ENCODE peak calls at places on chromosomes 5 and 9, in seven cellular contexts. P is bronchial epithelial cell; V is CD8-positive, alpha-beta T cell; F is aorta; H is A549; N is PC-9; U is CD4-positive, CD25-positive, alpha-beta regulatory T cell. R is an unnamed sample.

GRCh38 chr5:121138952-121139351 is 674.9 kb downstream of the PRR16 start:
- DNase-seq in N (no peak), U (no peak), V (no peak), F (no peak), H (no peak), P (no peak), R (no peak)

GRCh38 chr5:67090040-67090439 is 106.6 kb downstream of the CD180 start:
- DNase-seq in F (no peak), N (no peak), U (no peak), P (no peak), H (no peak), V (no peak), R (no peak)

GRCh38 chr9:95736891-95737522 is 138.5 kb upstream of the ERCC6L2 start:
- DNase-seq in V (no peak), N (no peak), P (no peak), H (no peak), U (no peak), F (no peak), R (no peak)

GRCh38 chr9:35749515-35750255 is 598 bp downstream of the RGP1 start:
- DNase-seq in P (peak), U (peak), N (peak), H (no peak), F (no peak), V (no peak), R (no peak)

GRCh38 chr5:99032234-99033013 is 103.6 kb upstream of the CHD1 start:
- DNase-seq in F (no peak), H (peak), U (no peak), V (no peak), N (peak), P (peak), R (peak)

GRCh38 chr9:95283678-95284077 is 33.8 kb downstream of the FANCC start:
- DNase-seq in V (no peak), U (no peak), P (peak), F (no peak), H (no peak), N (no peak), R (no peak)

GRCh38 chr5:87423755-87424154 is 11.0 kb upstream of the CCNH start:
- DNase-seq in N (no peak), P (no peak), F (no peak), U (no peak), H (no peak), V (no peak), R (no peak)

GRCh38 chr9:37944671-37945481 is 40.9 kb upstream of the SLC25A51 start:
- DNase-seq in P (peak), U (no peak), H (no peak), V (no peak), N (peak), F (no peak), R (no peak)

GRCh38 chr9:91221332-91221731 is 140.4 kb downstream of the AUH start:
- DNase-seq in U (no peak), V (no peak), H (no peak), N (no peak), P (no peak), F (no peak), R (no peak)

GRCh38 chr5:138103321-138103637 is 19.4 kb downstream of the WNT8A start:
- DNase-seq in H (no peak), U (no peak), P (no peak), V (no peak), N (no peak), F (no peak), R (no peak)

GRCh38 chr9:1879501-1879900 is 135.6 kb upstream of the SMARCA2 start:
- DNase-seq in U (no peak), V (no peak), F (no peak), P (no peak), N (no peak), H (no peak), R (no peak)

GRCh38 chr9:90287567-90288274 is 354.9 kb downstream of the DIRAS2 start:
- DNase-seq in U (no peak), P (peak), V (no peak), N (peak), H (no peak), F (no peak), R (no peak)

GRCh38 chr5:73625314-73625904 is 587 bp upstream of the ARHGEF28 start:
- DNase-seq in U (no peak), F (no peak), V (no peak), H (peak), N (no peak), P (no peak), R (no peak)

GRCh38 chr9:78644359-78644758 is 347.4 kb downstream of the PSAT1 start:
- DNase-seq in F (no peak), U (no peak), H (no peak), P (no peak), V (no peak), N (no peak), R (no peak)

GRCh38 chr9:77544491-77545000 is 103.6 kb downstream of the GNA14 start:
- DNase-seq in F (no peak), V (no peak), H (no peak), N (no peak), P (peak), U (no peak), R (no peak)

GRCh38 chr5:60843693-60844428 is at the start of gene ELOVL7:
- DNase-seq in N (peak), F (peak), U (peak), V (no peak), P (peak), H (peak), R (peak)

GRCh38 chr5:121867403-121867802 is 15.7 kb downstream of the FTMT start:
- DNase-seq in U (no peak), F (no peak), H (no peak), N (no peak), P (no peak), V (no peak), R (no peak)

GRCh38 chr5:149747141-149747832 is 17.2 kb downstream of the PPARGC1B start:
- DNase-seq in F (no peak), U (no peak), P (peak), V (no peak), H (no peak), N (peak), R (no peak)

GRCh38 chr5:59716029-59716428 is 177.5 kb downstream of the PDE4D start:
- DNase-seq in N (no peak), P (peak), U (no peak), V (no peak), H (no peak), F (peak), R (no peak)

GRCh38 chr9:124613849-124614248 is 106.7 kb upstream of the NR5A1 start:
- DNase-seq in U (no peak), P (no peak), F (no peak), H (no peak), V (no peak), N (no peak), R (no peak)

GRCh38 chr5:154288145-154288544 is 97.6 kb downstream of the GALNT10 start:
- DNase-seq in H (no peak), N (no peak), U (no peak), P (no peak), V (no peak), F (no peak), R (no peak)

GRCh38 chr5:37375091-37375490 is 4.0 kb upstream of the WDR70 start:
- DNase-seq in F (no peak), V (no peak), U (no peak), H (no peak), P (no peak), N (no peak), R (no peak)

GRCh38 chr9:35686222-35687203 is 3.2 kb downstream of the TPM2 start:
- DNase-seq in H (no peak), P (no peak), N (no peak), F (no peak), V (no peak), U (no peak), R (no peak)

GRCh38 chr9:70065572-70065971 is 21.9 kb downstream of the MAMDC2 start:
- DNase-seq in V (no peak), P (no peak), H (no peak), F (no peak), U (no peak), N (no peak), R (no peak)

GRCh38 chr5:154046486-154046885 is 7.7 kb downstream of the MFAP3 start:
- DNase-seq in V (no peak), U (no peak), F (no peak), P (no peak), N (no peak), H (no peak), R (no peak)

GRCh38 chr5:179906795-179907569 is 715 bp downstream of the TBC1D9B start:
- DNase-seq in F (peak), P (peak), H (no peak), U (no peak), V (no peak), N (peak), R (peak)

GRCh38 chr5:179909224-179909623 is 1.5 kb upstream of the TBC1D9B start:
- DNase-seq in H (no peak), N (no peak), P (no peak), F (peak), U (no peak), V (no peak), R (no peak)

GRCh38 chr5:179907570-179908324 is at the start of gene TBC1D9B:
- DNase-seq in U (peak), P (peak), V (peak), F (peak), N (peak), H (peak), R (peak)

GRCh38 chr5:179906294-179906794 is 1.4 kb downstream of the TBC1D9B start:
- DNase-seq in H (no peak), N (no peak), F (no peak), P (no peak), V (no peak), U (no peak), R (peak)

GRCh38 chr5:179908528-179908927 is 831 bp upstream of the TBC1D9B start:
- DNase-seq in P (no peak), U (no peak), F (no peak), H (no peak), V (no peak), N (no peak), R (no peak)
- H3K4me3 ChIP-seq in P (no peak), U (no peak), F (no peak), H (no peak), V (no peak), N (no peak), R (no peak)

GRCh38 chr5:89123607-89124006 is 240.6 kb upstream of the MEF2C start:
- DNase-seq in H (no peak), F (no peak), U (no peak), V (no peak), P (no peak), N (no peak), R (no peak)

GRCh38 chr5:89125372-89125771 is 242.4 kb upstream of the MEF2C start:
- DNase-seq in U (no peak), V (no peak), N (no peak), H (no peak), F (no peak), P (no peak), R (no peak)

GRCh38 chr5:89128930-89129625 is 246.1 kb upstream of the MEF2C start:
- DNase-seq in H (no peak), U (no peak), F (no peak), V (no peak), N (no peak), P (no peak), R (no peak)

GRCh38 chr5:89133129-89133528 is 250.1 kb upstream of the MEF2C start:
- DNase-seq in F (no peak), P (no peak), N (no peak), H (no peak), V (no peak), U (no peak), R (no peak)

GRCh38 chr5:89128097-89128496 is 245.1 kb upstream of the MEF2C start:
- DNase-seq in N (no peak), H (no peak), P (peak), U (no peak), F (no peak), V (no peak), R (no peak)
- H3K4me3 ChIP-seq in N (no peak), H (no peak), P (no peak), U (no peak), F (no peak), V (no peak), R (no peak)

GRCh38 chr5:167657016-167657415 is 634.4 kb upstream of the WWC1 start:
- DNase-seq in U (no peak), H (no peak), P (no peak), N (no peak), F (no peak), V (no peak), R (no peak)

GRCh38 chr5:167653645-167654106 is 637.8 kb upstream of the WWC1 start:
- DNase-seq in U (no peak), V (no peak), H (peak), P (peak), N (no peak), F (no peak), R (no peak)

GRCh38 chr5:167652690-167653089 is 638.8 kb upstream of the WWC1 start:
- DNase-seq in U (no peak), N (no peak), V (no peak), H (no peak), F (no peak), P (peak), R (no peak)
- H3K4me3 ChIP-seq in U (no peak), N (no peak), V (no peak), H (no peak), F (no peak), P (no peak), R (no peak)

GRCh38 chr5:1930880-1931589 is 48.3 kb upstream of the IRX4 start:
- DNase-seq in H (no peak), V (no peak), F (no peak), U (no peak), N (no peak), P (no peak), R (no peak)
- H3K4me3 ChIP-seq in H (no peak), V (no peak), F (peak), U (no peak), N (no peak), P (peak), R (no peak)